ENCODE peak calls at places on chromosomes 5 and 9, in five cellular contexts. One of them, this sample, is unnamed.

GRCh38 chr5:84372066-84372700 is 12.5 kb downstream of the EDIL3 start:
- DNase-seq in dorsolateral prefrontal cortex: no peak
- DNase-seq in T-helper 1 cell: no peak
- DNase-seq in COR-L47: no peak
- DNase-seq in epithelial cell of esophagus: no peak
- DNase-seq in this sample: no peak

GRCh38 chr9:125435776-125436612 is 174.4 kb downstream of the GAPVD1 start:
- DNase-seq in dorsolateral prefrontal cortex: no peak
- DNase-seq in T-helper 1 cell: no peak
- DNase-seq in COR-L47: no peak
- DNase-seq in epithelial cell of esophagus: no peak
- DNase-seq in this sample: no peak

GRCh38 chr9:68560131-68560844 is 19.6 kb upstream of the TMEM252 start:
- DNase-seq in dorsolateral prefrontal cortex: no peak
- DNase-seq in T-helper 1 cell: peak
- DNase-seq in COR-L47: no peak
- DNase-seq in epithelial cell of esophagus: no peak
- DNase-seq in this sample: no peak

GRCh38 chr9:110650261-110650660 is 18.3 kb upstream of the MUSK start:
- DNase-seq in dorsolateral prefrontal cortex: no peak
- DNase-seq in T-helper 1 cell: no peak
- DNase-seq in COR-L47: no peak
- DNase-seq in epithelial cell of esophagus: peak
- DNase-seq in this sample: no peak

GRCh38 chr5:81750308-81751008 is 439 bp downstream of the SSBP2 start:
- DNase-seq in dorsolateral prefrontal cortex: no peak
- DNase-seq in T-helper 1 cell: no peak
- DNase-seq in COR-L47: peak
- DNase-seq in epithelial cell of esophagus: no peak
- DNase-seq in this sample: no peak

GRCh38 chr5:179369530-179369884 is 24.2 kb upstream of the ADAMTS2 start:
- DNase-seq in dorsolateral prefrontal cortex: peak
- DNase-seq in T-helper 1 cell: no peak
- DNase-seq in COR-L47: no peak
- DNase-seq in epithelial cell of esophagus: no peak
- DNase-seq in this sample: no peak

GRCh38 chr5:88502179-88503064 is 233.8 kb upstream of the TMEM161B start:
- DNase-seq in dorsolateral prefrontal cortex: no peak
- DNase-seq in T-helper 1 cell: no peak
- DNase-seq in COR-L47: no peak
- DNase-seq in epithelial cell of esophagus: no peak
- DNase-seq in this sample: no peak

GRCh38 chr9:12955510-12956163 is 180.8 kb downstream of the LURAP1L start:
- DNase-seq in dorsolateral prefrontal cortex: no peak
- DNase-seq in T-helper 1 cell: no peak
- DNase-seq in COR-L47: peak
- DNase-seq in epithelial cell of esophagus: no peak
- DNase-seq in this sample: no peak

GRCh38 chr5:178288373-178289368 is 56.1 kb upstream of the PHYKPL start:
- DNase-seq in dorsolateral prefrontal cortex: no peak
- DNase-seq in T-helper 1 cell: no peak
- DNase-seq in COR-L47: no peak
- DNase-seq in epithelial cell of esophagus: peak
- DNase-seq in this sample: no peak

GRCh38 chr5:113205807-113206206 is 229.0 kb downstream of the TSSK1B start:
- DNase-seq in dorsolateral prefrontal cortex: no peak
- DNase-seq in T-helper 1 cell: no peak
- DNase-seq in COR-L47: no peak
- DNase-seq in epithelial cell of esophagus: peak
- DNase-seq in this sample: no peak

GRCh38 chr5:54743997-54744788 is 226.6 kb downstream of the SNX18 start:
- DNase-seq in dorsolateral prefrontal cortex: no peak
- DNase-seq in T-helper 1 cell: peak
- DNase-seq in COR-L47: no peak
- DNase-seq in epithelial cell of esophagus: peak
- DNase-seq in this sample: no peak

GRCh38 chr9:137436761-137437600 is 4.2 kb downstream of the ENTPD8 start:
- DNase-seq in dorsolateral prefrontal cortex: no peak
- DNase-seq in T-helper 1 cell: no peak
- DNase-seq in COR-L47: no peak
- DNase-seq in epithelial cell of esophagus: no peak
- DNase-seq in this sample: no peak

GRCh38 chr5:72523960-72524582 is 16.9 kb upstream of the ZNF366 start:
- DNase-seq in dorsolateral prefrontal cortex: no peak
- DNase-seq in T-helper 1 cell: no peak
- DNase-seq in COR-L47: peak
- DNase-seq in epithelial cell of esophagus: peak
- DNase-seq in this sample: no peak

GRCh38 chr5:178281321-178281720 is 48.7 kb upstream of the PHYKPL start:
- DNase-seq in dorsolateral prefrontal cortex: no peak
- DNase-seq in T-helper 1 cell: no peak
- DNase-seq in COR-L47: no peak
- DNase-seq in epithelial cell of esophagus: no peak
- DNase-seq in this sample: no peak

GRCh38 chr5:72138943-72139467 is 31.7 kb downstream of the MAP1B start:
- DNase-seq in dorsolateral prefrontal cortex: no peak
- DNase-seq in T-helper 1 cell: no peak
- DNase-seq in COR-L47: no peak
- DNase-seq in epithelial cell of esophagus: peak
- DNase-seq in this sample: no peak

GRCh38 chr9:21653589-21653988 is 148.8 kb upstream of the MTAP start:
- DNase-seq in dorsolateral prefrontal cortex: no peak
- DNase-seq in T-helper 1 cell: no peak
- DNase-seq in COR-L47: no peak
- DNase-seq in epithelial cell of esophagus: no peak
- DNase-seq in this sample: no peak

GRCh38 chr5:167822241-167822640 is 469.2 kb upstream of the WWC1 start:
- DNase-seq in dorsolateral prefrontal cortex: no peak
- DNase-seq in T-helper 1 cell: no peak
- DNase-seq in COR-L47: no peak
- DNase-seq in epithelial cell of esophagus: no peak
- DNase-seq in this sample: no peak

GRCh38 chr9:72540348-72540873 is 19.0 kb downstream of the TMC1 start:
- DNase-seq in dorsolateral prefrontal cortex: no peak
- DNase-seq in T-helper 1 cell: no peak
- DNase-seq in COR-L47: no peak
- DNase-seq in epithelial cell of esophagus: peak
- DNase-seq in this sample: no peak

GRCh38 chr5:75052461-75053285 is at the start of gene GCNT4:
- DNase-seq in dorsolateral prefrontal cortex: no peak
- DNase-seq in T-helper 1 cell: peak
- DNase-seq in COR-L47: no peak
- DNase-seq in epithelial cell of esophagus: peak
- DNase-seq in this sample: peak

GRCh38 chr5:117261948-117262606 is 687.5 kb upstream of the SEMA6A start:
- DNase-seq in dorsolateral prefrontal cortex: no peak
- DNase-seq in T-helper 1 cell: no peak
- DNase-seq in COR-L47: no peak
- DNase-seq in epithelial cell of esophagus: peak
- DNase-seq in this sample: no peak

GRCh38 chr5:59287361-59287760 is 606.2 kb downstream of the PDE4D start:
- DNase-seq in dorsolateral prefrontal cortex: no peak
- DNase-seq in T-helper 1 cell: no peak
- DNase-seq in COR-L47: no peak
- DNase-seq in epithelial cell of esophagus: no peak
- DNase-seq in this sample: no peak

GRCh38 chr9:133683494-133684460 is 47.6 kb downstream of the DBH start:
- DNase-seq in dorsolateral prefrontal cortex: no peak
- DNase-seq in T-helper 1 cell: peak
- DNase-seq in COR-L47: no peak
- DNase-seq in epithelial cell of esophagus: no peak
- DNase-seq in this sample: peak

GRCh38 chr9:108837530-108837929 is 18.3 kb downstream of the ACTL7B start:
- DNase-seq in dorsolateral prefrontal cortex: no peak
- DNase-seq in T-helper 1 cell: no peak
- DNase-seq in COR-L47: no peak
- DNase-seq in epithelial cell of esophagus: peak
- DNase-seq in this sample: no peak

GRCh38 chr5:42225009-42225408 is 198.2 kb upstream of the GHR start:
- DNase-seq in dorsolateral prefrontal cortex: no peak
- DNase-seq in T-helper 1 cell: no peak
- DNase-seq in COR-L47: no peak
- DNase-seq in epithelial cell of esophagus: no peak
- DNase-seq in this sample: no peak

GRCh38 chr5:137374110-137374853 is 124.8 kb downstream of the SPOCK1 start:
- DNase-seq in dorsolateral prefrontal cortex: no peak
- DNase-seq in T-helper 1 cell: no peak
- DNase-seq in COR-L47: peak
- DNase-seq in epithelial cell of esophagus: no peak
- DNase-seq in this sample: no peak

GRCh38 chr9:68540712-68541535 is at the start of gene TMEM252:
- DNase-seq in dorsolateral prefrontal cortex: no peak
- DNase-seq in T-helper 1 cell: no peak
- DNase-seq in COR-L47: no peak
- DNase-seq in epithelial cell of esophagus: no peak
- DNase-seq in this sample: no peak

GRCh38 chr5:177997319-177997670 is 1.3 kb upstream of the PROP1 start:
- DNase-seq in dorsolateral prefrontal cortex: no peak
- DNase-seq in T-helper 1 cell: no peak
- DNase-seq in COR-L47: no peak
- DNase-seq in epithelial cell of esophagus: peak
- DNase-seq in this sample: no peak

GRCh38 chr5:179795049-179795862 is 1.5 kb downstream of the LTC4S start:
- DNase-seq in dorsolateral prefrontal cortex: no peak
- DNase-seq in T-helper 1 cell: no peak
- DNase-seq in COR-L47: peak
- DNase-seq in epithelial cell of esophagus: peak
- DNase-seq in this sample: no peak

GRCh38 chr5:176776141-176776865 is 34.1 kb upstream of the UNC5A start:
- DNase-seq in dorsolateral prefrontal cortex: peak
- DNase-seq in T-helper 1 cell: no peak
- DNase-seq in COR-L47: no peak
- DNase-seq in epithelial cell of esophagus: no peak
- DNase-seq in this sample: peak

GRCh38 chr5:171155621-171156020 is 153.4 kb upstream of the TLX3 start:
- DNase-seq in dorsolateral prefrontal cortex: no peak
- DNase-seq in T-helper 1 cell: no peak
- DNase-seq in COR-L47: no peak
- DNase-seq in epithelial cell of esophagus: peak
- DNase-seq in this sample: no peak

GRCh38 chr5:157072508-157072907 is 13.6 kb upstream of the HAVCR1 start:
- DNase-seq in dorsolateral prefrontal cortex: no peak
- DNase-seq in T-helper 1 cell: no peak
- DNase-seq in COR-L47: no peak
- DNase-seq in epithelial cell of esophagus: no peak
- DNase-seq in this sample: no peak

GRCh38 chr5:113020461-113021273 is 44.1 kb downstream of the DCP2 start:
- DNase-seq in dorsolateral prefrontal cortex: no peak
- DNase-seq in T-helper 1 cell: no peak
- DNase-seq in COR-L47: no peak
- DNase-seq in epithelial cell of esophagus: peak
- DNase-seq in this sample: no peak

GRCh38 chr5:144691936-144692335 is 521.3 kb downstream of the KCTD16 start:
- DNase-seq in dorsolateral prefrontal cortex: no peak
- DNase-seq in T-helper 1 cell: no peak
- DNase-seq in COR-L47: no peak
- DNase-seq in epithelial cell of esophagus: no peak
- DNase-seq in this sample: no peak

GRCh38 chr5:176855598-176855997 is 43.5 kb downstream of the HK3 start:
- DNase-seq in dorsolateral prefrontal cortex: no peak
- DNase-seq in T-helper 1 cell: no peak
- DNase-seq in COR-L47: no peak
- DNase-seq in epithelial cell of esophagus: no peak
- DNase-seq in this sample: no peak

GRCh38 chr9:122070728-122071127 is 22.4 kb downstream of the TTLL11 start:
- DNase-seq in dorsolateral prefrontal cortex: no peak
- DNase-seq in T-helper 1 cell: no peak
- DNase-seq in COR-L47: no peak
- DNase-seq in epithelial cell of esophagus: no peak
- DNase-seq in this sample: no peak

GRCh38 chr5:127757576-127757975 is 54.4 kb downstream of the CCDC192 start:
- DNase-seq in dorsolateral prefrontal cortex: no peak
- DNase-seq in T-helper 1 cell: no peak
- DNase-seq in COR-L47: peak
- DNase-seq in epithelial cell of esophagus: peak
- DNase-seq in this sample: no peak

GRCh38 chr9:121634800-121635261 is 16.6 kb upstream of the DAB2IP start:
- DNase-seq in dorsolateral prefrontal cortex: no peak
- DNase-seq in T-helper 1 cell: no peak
- DNase-seq in COR-L47: no peak
- DNase-seq in epithelial cell of esophagus: no peak
- DNase-seq in this sample: no peak